ENCODE peak calls at places on chromosomes 13 and 19, in four cellular contexts. One of them, this sample, is unnamed.

GRCh38 chr19:15463865-15464371 is 426 bp downstream of the RASAL3 start:
- DNase-seq in activated CD8-positive, alpha-beta memory T cell treated with anti-CD3 and anti-CD28 coated beads for 48 hours: peak; percentile 55
- DNase-seq in NAMALWA: peak; percentile 69
- DNase-seq in stimulated activated CD8-positive, alpha-beta memory T cell treated with anti-CD3 and anti-CD28 coated beads, Interleukin-15, amount 100 ng/mL, for 4 hours: peak; percentile 61
- DNase-seq in this sample: no peak

GRCh38 chr19:48837081-48837524 is 812 bp upstream of the HSD17B14 start:
- DNase-seq in activated CD8-positive, alpha-beta memory T cell treated with anti-CD3 and anti-CD28 coated beads for 48 hours: peak; percentile 63
- DNase-seq in NAMALWA: peak; percentile 94
- DNase-seq in stimulated activated CD8-positive, alpha-beta memory T cell treated with anti-CD3 and anti-CD28 coated beads, Interleukin-15, amount 100 ng/mL, for 4 hours: peak; percentile 62
- DNase-seq in this sample: peak; percentile 52

GRCh38 chr13:75798353-75799245 is 162.5 kb downstream of the LMO7 start:
- DNase-seq in activated CD8-positive, alpha-beta memory T cell treated with anti-CD3 and anti-CD28 coated beads for 48 hours: no peak
- DNase-seq in NAMALWA: no peak
- DNase-seq in stimulated activated CD8-positive, alpha-beta memory T cell treated with anti-CD3 and anti-CD28 coated beads, Interleukin-15, amount 100 ng/mL, for 4 hours: no peak
- DNase-seq in this sample: no peak

GRCh38 chr19:33157906-33158305 is 26.0 kb downstream of the WDR88 start:
- DNase-seq in activated CD8-positive, alpha-beta memory T cell treated with anti-CD3 and anti-CD28 coated beads for 48 hours: no peak
- DNase-seq in NAMALWA: no peak
- DNase-seq in stimulated activated CD8-positive, alpha-beta memory T cell treated with anti-CD3 and anti-CD28 coated beads, Interleukin-15, amount 100 ng/mL, for 4 hours: no peak
- DNase-seq in this sample: no peak

GRCh38 chr13:20178156-20178555 is 14.6 kb downstream of the GJB2 start:
- DNase-seq in activated CD8-positive, alpha-beta memory T cell treated with anti-CD3 and anti-CD28 coated beads for 48 hours: no peak
- DNase-seq in NAMALWA: no peak
- DNase-seq in stimulated activated CD8-positive, alpha-beta memory T cell treated with anti-CD3 and anti-CD28 coated beads, Interleukin-15, amount 100 ng/mL, for 4 hours: no peak
- DNase-seq in this sample: no peak

GRCh38 chr13:112885782-112886268 is 83.2 kb upstream of the MCF2L start:
- DNase-seq in activated CD8-positive, alpha-beta memory T cell treated with anti-CD3 and anti-CD28 coated beads for 48 hours: no peak
- DNase-seq in NAMALWA: no peak
- DNase-seq in stimulated activated CD8-positive, alpha-beta memory T cell treated with anti-CD3 and anti-CD28 coated beads, Interleukin-15, amount 100 ng/mL, for 4 hours: no peak
- DNase-seq in this sample: no peak

GRCh38 chr13:76266566-76266965 is 619.6 kb downstream of the KCTD12 start:
- DNase-seq in activated CD8-positive, alpha-beta memory T cell treated with anti-CD3 and anti-CD28 coated beads for 48 hours: no peak
- DNase-seq in NAMALWA: no peak
- DNase-seq in stimulated activated CD8-positive, alpha-beta memory T cell treated with anti-CD3 and anti-CD28 coated beads, Interleukin-15, amount 100 ng/mL, for 4 hours: no peak
- DNase-seq in this sample: no peak

GRCh38 chr13:33633701-33634525 is 184.0 kb upstream of the RFC3 start:
- DNase-seq in activated CD8-positive, alpha-beta memory T cell treated with anti-CD3 and anti-CD28 coated beads for 48 hours: no peak
- DNase-seq in NAMALWA: no peak
- DNase-seq in stimulated activated CD8-positive, alpha-beta memory T cell treated with anti-CD3 and anti-CD28 coated beads, Interleukin-15, amount 100 ng/mL, for 4 hours: no peak
- DNase-seq in this sample: no peak

GRCh38 chr19:48154003-48154402 is 16.1 kb downstream of the LIG1 start:
- DNase-seq in activated CD8-positive, alpha-beta memory T cell treated with anti-CD3 and anti-CD28 coated beads for 48 hours: no peak
- DNase-seq in NAMALWA: no peak
- DNase-seq in stimulated activated CD8-positive, alpha-beta memory T cell treated with anti-CD3 and anti-CD28 coated beads, Interleukin-15, amount 100 ng/mL, for 4 hours: no peak
- DNase-seq in this sample: no peak

GRCh38 chr19:10888421-10888866 is 17.1 kb downstream of the CARM1 start:
- DNase-seq in activated CD8-positive, alpha-beta memory T cell treated with anti-CD3 and anti-CD28 coated beads for 48 hours: no peak
- DNase-seq in NAMALWA: no peak
- DNase-seq in stimulated activated CD8-positive, alpha-beta memory T cell treated with anti-CD3 and anti-CD28 coated beads, Interleukin-15, amount 100 ng/mL, for 4 hours: no peak
- DNase-seq in this sample: no peak

GRCh38 chr13:102825400-102825799 is 20.4 kb upstream of the ERCC5 start:
- DNase-seq in activated CD8-positive, alpha-beta memory T cell treated with anti-CD3 and anti-CD28 coated beads for 48 hours: no peak
- DNase-seq in NAMALWA: no peak
- DNase-seq in stimulated activated CD8-positive, alpha-beta memory T cell treated with anti-CD3 and anti-CD28 coated beads, Interleukin-15, amount 100 ng/mL, for 4 hours: no peak
- DNase-seq in this sample: no peak

GRCh38 chr13:102294407-102295018 is 107.3 kb downstream of the FGF14 start:
- DNase-seq in activated CD8-positive, alpha-beta memory T cell treated with anti-CD3 and anti-CD28 coated beads for 48 hours: no peak
- DNase-seq in NAMALWA: no peak
- DNase-seq in stimulated activated CD8-positive, alpha-beta memory T cell treated with anti-CD3 and anti-CD28 coated beads, Interleukin-15, amount 100 ng/mL, for 4 hours: no peak
- DNase-seq in this sample: no peak

GRCh38 chr13:43339843-43340550 is 316.6 kb downstream of the DNAJC15 start:
- DNase-seq in activated CD8-positive, alpha-beta memory T cell treated with anti-CD3 and anti-CD28 coated beads for 48 hours: no peak
- DNase-seq in NAMALWA: no peak
- DNase-seq in stimulated activated CD8-positive, alpha-beta memory T cell treated with anti-CD3 and anti-CD28 coated beads, Interleukin-15, amount 100 ng/mL, for 4 hours: no peak
- DNase-seq in this sample: no peak

GRCh38 chr13:77218274-77218673 is 108.6 kb downstream of the MYCBP2 start:
- DNase-seq in activated CD8-positive, alpha-beta memory T cell treated with anti-CD3 and anti-CD28 coated beads for 48 hours: no peak
- DNase-seq in NAMALWA: no peak
- DNase-seq in stimulated activated CD8-positive, alpha-beta memory T cell treated with anti-CD3 and anti-CD28 coated beads, Interleukin-15, amount 100 ng/mL, for 4 hours: no peak
- DNase-seq in this sample: no peak

GRCh38 chr13:98854448-98854847 is 102.0 kb upstream of the SLC15A1 start:
- DNase-seq in activated CD8-positive, alpha-beta memory T cell treated with anti-CD3 and anti-CD28 coated beads for 48 hours: no peak
- DNase-seq in NAMALWA: no peak
- DNase-seq in stimulated activated CD8-positive, alpha-beta memory T cell treated with anti-CD3 and anti-CD28 coated beads, Interleukin-15, amount 100 ng/mL, for 4 hours: no peak
- DNase-seq in this sample: no peak

GRCh38 chr19:35011737-35012682 is 11.9 kb downstream of the GRAMD1A start:
- DNase-seq in activated CD8-positive, alpha-beta memory T cell treated with anti-CD3 and anti-CD28 coated beads for 48 hours: no peak
- DNase-seq in NAMALWA: no peak
- DNase-seq in stimulated activated CD8-positive, alpha-beta memory T cell treated with anti-CD3 and anti-CD28 coated beads, Interleukin-15, amount 100 ng/mL, for 4 hours: no peak
- DNase-seq in this sample: no peak

GRCh38 chr19:45156231-45156630 is 4.6 kb downstream of the NKPD1 start:
- DNase-seq in activated CD8-positive, alpha-beta memory T cell treated with anti-CD3 and anti-CD28 coated beads for 48 hours: no peak
- DNase-seq in NAMALWA: no peak
- DNase-seq in stimulated activated CD8-positive, alpha-beta memory T cell treated with anti-CD3 and anti-CD28 coated beads, Interleukin-15, amount 100 ng/mL, for 4 hours: no peak
- DNase-seq in this sample: no peak

GRCh38 chr13:43805681-43806128 is 18.9 kb upstream of the ENOX1 start:
- DNase-seq in activated CD8-positive, alpha-beta memory T cell treated with anti-CD3 and anti-CD28 coated beads for 48 hours: no peak
- DNase-seq in NAMALWA: no peak
- DNase-seq in stimulated activated CD8-positive, alpha-beta memory T cell treated with anti-CD3 and anti-CD28 coated beads, Interleukin-15, amount 100 ng/mL, for 4 hours: no peak
- DNase-seq in this sample: no peak

GRCh38 chr19:17889609-17890214 is 18.0 kb downstream of the SLC5A5 start:
- DNase-seq in activated CD8-positive, alpha-beta memory T cell treated with anti-CD3 and anti-CD28 coated beads for 48 hours: no peak
- DNase-seq in NAMALWA: no peak
- DNase-seq in stimulated activated CD8-positive, alpha-beta memory T cell treated with anti-CD3 and anti-CD28 coated beads, Interleukin-15, amount 100 ng/mL, for 4 hours: no peak
- DNase-seq in this sample: no peak

GRCh38 chr13:69556540-69557196 is 551.0 kb upstream of the ATXN8OS start:
- DNase-seq in activated CD8-positive, alpha-beta memory T cell treated with anti-CD3 and anti-CD28 coated beads for 48 hours: no peak
- DNase-seq in NAMALWA: no peak
- DNase-seq in stimulated activated CD8-positive, alpha-beta memory T cell treated with anti-CD3 and anti-CD28 coated beads, Interleukin-15, amount 100 ng/mL, for 4 hours: no peak
- DNase-seq in this sample: no peak

GRCh38 chr13:95494082-95494681 is 58.3 kb upstream of the CLDN10 start:
- DNase-seq in activated CD8-positive, alpha-beta memory T cell treated with anti-CD3 and anti-CD28 coated beads for 48 hours: no peak
- DNase-seq in NAMALWA: peak; percentile 84
- DNase-seq in stimulated activated CD8-positive, alpha-beta memory T cell treated with anti-CD3 and anti-CD28 coated beads, Interleukin-15, amount 100 ng/mL, for 4 hours: no peak
- DNase-seq in this sample: no peak

GRCh38 chr19:12797141-12797587 is 4.4 kb downstream of the PRDX2 start:
- DNase-seq in activated CD8-positive, alpha-beta memory T cell treated with anti-CD3 and anti-CD28 coated beads for 48 hours: no peak
- DNase-seq in NAMALWA: no peak
- DNase-seq in stimulated activated CD8-positive, alpha-beta memory T cell treated with anti-CD3 and anti-CD28 coated beads, Interleukin-15, amount 100 ng/mL, for 4 hours: no peak
- DNase-seq in this sample: no peak

GRCh38 chr19:2816641-2817040 is 3.0 kb upstream of the ZNF554 start:
- DNase-seq in activated CD8-positive, alpha-beta memory T cell treated with anti-CD3 and anti-CD28 coated beads for 48 hours: no peak
- DNase-seq in NAMALWA: no peak
- DNase-seq in stimulated activated CD8-positive, alpha-beta memory T cell treated with anti-CD3 and anti-CD28 coated beads, Interleukin-15, amount 100 ng/mL, for 4 hours: no peak
- DNase-seq in this sample: no peak

GRCh38 chr19:49217382-49217781 is 59.8 kb downstream of the TRPM4 start:
- DNase-seq in activated CD8-positive, alpha-beta memory T cell treated with anti-CD3 and anti-CD28 coated beads for 48 hours: no peak
- DNase-seq in NAMALWA: no peak
- DNase-seq in stimulated activated CD8-positive, alpha-beta memory T cell treated with anti-CD3 and anti-CD28 coated beads, Interleukin-15, amount 100 ng/mL, for 4 hours: no peak
- DNase-seq in this sample: no peak

GRCh38 chr13:30855569-30855968 is 50.5 kb upstream of the MEDAG start:
- DNase-seq in activated CD8-positive, alpha-beta memory T cell treated with anti-CD3 and anti-CD28 coated beads for 48 hours: no peak
- DNase-seq in NAMALWA: no peak
- DNase-seq in stimulated activated CD8-positive, alpha-beta memory T cell treated with anti-CD3 and anti-CD28 coated beads, Interleukin-15, amount 100 ng/mL, for 4 hours: no peak
- DNase-seq in this sample: no peak

GRCh38 chr19:18856385-18857126 is 24.8 kb downstream of the UPF1 start:
- DNase-seq in activated CD8-positive, alpha-beta memory T cell treated with anti-CD3 and anti-CD28 coated beads for 48 hours: no peak
- DNase-seq in NAMALWA: no peak
- DNase-seq in stimulated activated CD8-positive, alpha-beta memory T cell treated with anti-CD3 and anti-CD28 coated beads, Interleukin-15, amount 100 ng/mL, for 4 hours: no peak
- DNase-seq in this sample: no peak

GRCh38 chr19:45455707-45456499 is 11.9 kb upstream of the FOSB start:
- DNase-seq in activated CD8-positive, alpha-beta memory T cell treated with anti-CD3 and anti-CD28 coated beads for 48 hours: no peak
- DNase-seq in NAMALWA: no peak
- DNase-seq in stimulated activated CD8-positive, alpha-beta memory T cell treated with anti-CD3 and anti-CD28 coated beads, Interleukin-15, amount 100 ng/mL, for 4 hours: peak; percentile 48
- DNase-seq in this sample: no peak

GRCh38 chr13:64529874-64530485 is 2700.2 kb downstream of the PCDH9 start:
- DNase-seq in activated CD8-positive, alpha-beta memory T cell treated with anti-CD3 and anti-CD28 coated beads for 48 hours: no peak
- DNase-seq in NAMALWA: peak; percentile 62
- DNase-seq in stimulated activated CD8-positive, alpha-beta memory T cell treated with anti-CD3 and anti-CD28 coated beads, Interleukin-15, amount 100 ng/mL, for 4 hours: no peak
- DNase-seq in this sample: no peak

GRCh38 chr13:39734952-39735351 is 79.5 kb downstream of the COG6 start:
- DNase-seq in activated CD8-positive, alpha-beta memory T cell treated with anti-CD3 and anti-CD28 coated beads for 48 hours: no peak
- DNase-seq in NAMALWA: no peak
- DNase-seq in stimulated activated CD8-positive, alpha-beta memory T cell treated with anti-CD3 and anti-CD28 coated beads, Interleukin-15, amount 100 ng/mL, for 4 hours: no peak
- DNase-seq in this sample: no peak

GRCh38 chr13:107351305-107351704 is 783.4 kb upstream of the ARGLU1 start:
- DNase-seq in activated CD8-positive, alpha-beta memory T cell treated with anti-CD3 and anti-CD28 coated beads for 48 hours: no peak
- DNase-seq in NAMALWA: no peak
- DNase-seq in stimulated activated CD8-positive, alpha-beta memory T cell treated with anti-CD3 and anti-CD28 coated beads, Interleukin-15, amount 100 ng/mL, for 4 hours: no peak
- DNase-seq in this sample: no peak

GRCh38 chr19:17289489-17289888 is 7.8 kb downstream of the ANKLE1 start:
- DNase-seq in activated CD8-positive, alpha-beta memory T cell treated with anti-CD3 and anti-CD28 coated beads for 48 hours: no peak
- DNase-seq in NAMALWA: peak; percentile 78
- DNase-seq in stimulated activated CD8-positive, alpha-beta memory T cell treated with anti-CD3 and anti-CD28 coated beads, Interleukin-15, amount 100 ng/mL, for 4 hours: no peak
- DNase-seq in this sample: no peak

GRCh38 chr13:109162248-109163051 is 533.0 kb downstream of the MYO16 start:
- DNase-seq in activated CD8-positive, alpha-beta memory T cell treated with anti-CD3 and anti-CD28 coated beads for 48 hours: no peak
- DNase-seq in NAMALWA: peak; percentile 92
- DNase-seq in stimulated activated CD8-positive, alpha-beta memory T cell treated with anti-CD3 and anti-CD28 coated beads, Interleukin-15, amount 100 ng/mL, for 4 hours: no peak
- DNase-seq in this sample: no peak

GRCh38 chr13:30052127-30052526 is 201.7 kb upstream of the UBL3 start:
- DNase-seq in activated CD8-positive, alpha-beta memory T cell treated with anti-CD3 and anti-CD28 coated beads for 48 hours: no peak
- DNase-seq in NAMALWA: no peak
- DNase-seq in stimulated activated CD8-positive, alpha-beta memory T cell treated with anti-CD3 and anti-CD28 coated beads, Interleukin-15, amount 100 ng/mL, for 4 hours: no peak
- DNase-seq in this sample: no peak

GRCh38 chr13:99962242-99962641 is 9.3 kb downstream of the ZIC5 start:
- DNase-seq in activated CD8-positive, alpha-beta memory T cell treated with anti-CD3 and anti-CD28 coated beads for 48 hours: no peak
- DNase-seq in NAMALWA: no peak
- DNase-seq in stimulated activated CD8-positive, alpha-beta memory T cell treated with anti-CD3 and anti-CD28 coated beads, Interleukin-15, amount 100 ng/mL, for 4 hours: no peak
- DNase-seq in this sample: no peak

GRCh38 chr19:29680447-29680846 is 15.2 kb downstream of the PLEKHF1 start:
- DNase-seq in activated CD8-positive, alpha-beta memory T cell treated with anti-CD3 and anti-CD28 coated beads for 48 hours: no peak
- DNase-seq in NAMALWA: peak; percentile 49
- DNase-seq in stimulated activated CD8-positive, alpha-beta memory T cell treated with anti-CD3 and anti-CD28 coated beads, Interleukin-15, amount 100 ng/mL, for 4 hours: peak; percentile 65
- DNase-seq in this sample: peak; percentile 69

GRCh38 chr19:29771708-29772415 is 39.9 kb upstream of the CCNE1 start:
- DNase-seq in activated CD8-positive, alpha-beta memory T cell treated with anti-CD3 and anti-CD28 coated beads for 48 hours: no peak
- DNase-seq in NAMALWA: no peak
- DNase-seq in stimulated activated CD8-positive, alpha-beta memory T cell treated with anti-CD3 and anti-CD28 coated beads, Interleukin-15, amount 100 ng/mL, for 4 hours: no peak
- DNase-seq in this sample: no peak

GRCh38 chr13:98546402-98546801 is 30.5 kb downstream of the STK24 start:
- DNase-seq in activated CD8-positive, alpha-beta memory T cell treated with anti-CD3 and anti-CD28 coated beads for 48 hours: no peak
- DNase-seq in NAMALWA: no peak
- DNase-seq in stimulated activated CD8-positive, alpha-beta memory T cell treated with anti-CD3 and anti-CD28 coated beads, Interleukin-15, amount 100 ng/mL, for 4 hours: no peak
- DNase-seq in this sample: no peak

GRCh38 chr19:41707502-41707812 is 969 bp upstream of the CEACAM5 start:
- DNase-seq in activated CD8-positive, alpha-beta memory T cell treated with anti-CD3 and anti-CD28 coated beads for 48 hours: no peak
- DNase-seq in NAMALWA: no peak
- DNase-seq in stimulated activated CD8-positive, alpha-beta memory T cell treated with anti-CD3 and anti-CD28 coated beads, Interleukin-15, amount 100 ng/mL, for 4 hours: no peak
- DNase-seq in this sample: no peak

GRCh38 chr19:12000152-12000981 is 35.1 kb downstream of the ZNF433 start:
- DNase-seq in activated CD8-positive, alpha-beta memory T cell treated with anti-CD3 and anti-CD28 coated beads for 48 hours: no peak
- DNase-seq in NAMALWA: no peak
- DNase-seq in stimulated activated CD8-positive, alpha-beta memory T cell treated with anti-CD3 and anti-CD28 coated beads, Interleukin-15, amount 100 ng/mL, for 4 hours: no peak
- DNase-seq in this sample: no peak

This sample was measured in stimulated activated CD4-positive, alpha-beta T cell treated with anti-CD3 and anti-CD28 coated beads, Interleukin-1b, Interleukin-23, amount 100 ng/mL, for 24 hours.